ENCODE peak calls at places on chromosomes 3 and 15, in eight cellular contexts. N is uterus, T is gastrocnemius medialis, H is upper lobe of left lung, D is breast epithelium, W is heart left ventricle, X is NB4, R is sigmoid colon. O is an unnamed sample.

GRCh38 chr15:90219421-90220141 is 14.2 kb downstream of the CIB1 start:
- DNase-seq in N (peak), T (no peak), H (peak), D (no peak), W (no peak), X (peak), R (no peak), O (no peak)

GRCh38 chr3:111071257-111072015 is at the start of gene NECTIN3:
- DNase-seq in N (peak), T (peak), H (peak), D (peak), W (peak), X (no peak), R (peak), O (peak)

GRCh38 chr3:72123908-72124441 is 339.0 kb upstream of the PROK2 start:
- DNase-seq in N (peak), T (peak), H (peak), D (peak), W (peak), X (no peak), R (peak), O (peak)

GRCh38 chr15:39142500-39142899 is 438.4 kb upstream of the THBS1 start:
- DNase-seq in N (no peak), T (no peak), H (no peak), D (no peak), W (no peak), X (no peak), R (no peak), O (no peak)

GRCh38 chr3:70471464-70472342 is 159.3 kb upstream of the MDFIC2 start:
- DNase-seq in N (no peak), T (no peak), H (no peak), D (no peak), W (no peak), X (no peak), R (no peak), O (no peak)

GRCh38 chr15:72983812-72984211 is 68.5 kb upstream of the NEO1 start:
- DNase-seq in N (no peak), T (no peak), H (no peak), D (no peak), W (no peak), X (no peak), R (no peak), O (no peak)

GRCh38 chr15:46059921-46060565 is 425.2 kb downstream of the SQOR start:
- DNase-seq in N (peak), T (no peak), H (no peak), D (no peak), W (no peak), X (no peak), R (peak), O (no peak)

GRCh38 chr3:180913582-180914404 is 1.3 kb downstream of the FXR1 start:
- DNase-seq in N (no peak), T (no peak), H (no peak), D (no peak), W (no peak), X (no peak), R (no peak), O (no peak)

GRCh38 chr3:125602752-125603649 is 7.7 kb upstream of the OSBPL11 start:
- DNase-seq in N (no peak), T (no peak), H (peak), D (no peak), W (no peak), X (no peak), R (no peak), O (peak)

GRCh38 chr3:99084825-99085224 is 183.3 kb upstream of the DCBLD2 start:
- DNase-seq in N (no peak), T (no peak), H (no peak), D (no peak), W (no peak), X (no peak), R (no peak), O (no peak)

GRCh38 chr3:100269410-100270217 is 8.8 kb downstream of the TBC1D23 start:
- DNase-seq in N (no peak), T (no peak), H (no peak), D (no peak), W (no peak), X (peak), R (no peak), O (peak)

GRCh38 chr15:82768414-82769081 is 37.3 kb downstream of the FSD2 start:
- DNase-seq in N (no peak), T (peak), H (no peak), D (no peak), W (no peak), X (no peak), R (no peak), O (peak)

GRCh38 chr15:31352911-31353811 is 26.5 kb downstream of the KLF13 start:
- DNase-seq in N (peak), T (peak), H (peak), D (no peak), W (peak), X (peak), R (peak), O (no peak)

GRCh38 chr3:24060055-24060454 is 115.0 kb downstream of the NR1D2 start:
- DNase-seq in N (no peak), T (no peak), H (peak), D (peak), W (no peak), X (no peak), R (no peak), O (no peak)

GRCh38 chr3:196942915-196943277 is 568 bp upstream of the NCBP2 start:
- DNase-seq in N (no peak), T (no peak), H (peak), D (no peak), W (no peak), X (no peak), R (no peak), O (no peak)

GRCh38 chr15:64095795-64096485 is at the start of gene SNX1:
- DNase-seq in N (peak), T (peak), H (peak), D (peak), W (peak), X (peak), R (peak), O (peak)
- TF ChIP-seq POLR2A in N (peak), T (peak), H (peak), D (peak), W (no peak), X (peak), R (peak), O (peak)

DNA sequence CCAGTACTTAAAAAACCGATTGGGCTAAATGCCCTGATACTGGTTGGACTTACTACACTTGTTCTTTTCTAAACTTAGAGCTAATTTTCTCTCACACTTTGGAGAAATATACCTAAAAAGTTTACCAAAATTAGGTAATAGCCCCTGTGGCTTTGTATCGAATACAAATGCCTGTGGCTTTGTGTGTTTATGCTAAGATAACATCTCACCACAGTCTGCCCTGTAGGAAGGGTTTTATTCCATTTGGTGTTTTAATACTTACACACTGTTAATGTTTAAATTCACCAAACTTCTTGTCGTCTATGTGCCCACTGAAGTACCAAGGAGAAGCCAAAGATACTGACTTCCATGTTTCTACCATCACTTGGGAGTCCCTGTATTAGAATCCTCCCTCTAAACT is 66.4 kb downstream of the BCHE start:
- DNase-seq in N (no peak), T (no peak), H (no peak), D (no peak), W (no peak), X (no peak), R (no peak), O (no peak)
- TF ChIP-seq POLR2A in N (no peak), T (no peak), H (no peak), D (no peak), W (no peak), X (no peak), R (no peak), O (no peak)

GRCh38 chr3:178435575-178435974 is 100.7 kb upstream of the KCNMB2 start:
- DNase-seq in N (no peak), T (no peak), H (no peak), D (no peak), W (no peak), X (no peak), R (no peak), O (no peak)
- TF ChIP-seq POLR2A in N (no peak), T (no peak), H (no peak), D (no peak), W (no peak), X (no peak), R (no peak), O (no peak)

GRCh38 chr15:88911766-88912118 is 1.4 kb downstream of the MFGE8 start:
- DNase-seq in N (peak), T (peak), H (peak), D (no peak), W (no peak), X (no peak), R (peak), O (no peak)
- TF ChIP-seq POLR2A in N (no peak), T (peak), H (peak), D (no peak), W (peak), X (no peak), R (no peak), O (no peak)

GRCh38 chr15:77966540-77967290 is 110.8 kb downstream of the TBC1D2B start:
- DNase-seq in N (peak), T (no peak), H (no peak), D (no peak), W (no peak), X (peak), R (peak), O (no peak)
- TF ChIP-seq POLR2A in N (no peak), T (no peak), H (no peak), D (no peak), W (no peak), X (no peak), R (no peak), O (no peak)

DNA sequence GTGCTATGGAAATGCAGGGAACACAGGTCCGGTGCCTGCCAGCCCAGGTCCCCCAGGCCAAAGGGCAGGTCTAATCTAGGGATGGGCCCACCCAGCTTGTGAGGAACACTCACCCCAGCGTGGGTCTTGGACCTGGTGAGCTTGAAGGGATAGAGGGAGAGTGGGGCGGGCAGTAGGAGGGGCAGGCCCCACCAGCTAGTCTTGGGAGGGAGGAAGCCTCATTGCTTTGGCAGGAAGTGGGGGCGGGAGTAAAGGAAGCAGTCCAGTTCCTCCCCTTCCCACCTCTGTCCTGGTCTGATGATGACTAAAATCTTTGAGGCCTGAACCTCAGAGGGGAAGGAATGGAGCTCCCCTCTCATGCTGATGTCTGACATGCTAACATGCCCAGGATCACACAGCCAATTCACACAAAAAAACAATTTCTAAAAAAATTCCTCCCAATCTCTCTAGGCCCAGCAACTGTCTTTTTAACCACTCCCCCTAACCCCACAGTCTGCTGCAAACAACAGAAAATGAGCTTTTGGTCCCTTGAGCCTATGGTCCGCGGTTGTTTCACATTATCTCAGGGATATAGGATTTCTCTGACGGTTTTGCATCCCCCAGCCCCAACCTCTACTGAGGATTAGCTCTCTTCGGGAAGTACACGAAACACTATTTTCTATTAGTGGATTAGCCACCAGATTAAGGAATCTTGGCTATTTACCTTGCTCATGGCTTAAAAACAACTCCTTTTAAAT is 30.7 kb upstream of the DUSP7 start:
- DNase-seq in N (no peak), T (no peak), H (no peak), D (no peak), W (no peak), X (peak), R (no peak), O (no peak)
- TF ChIP-seq POLR2A in N (no peak), T (no peak), H (no peak), D (no peak), W (no peak), X (no peak), R (no peak), O (no peak)

GRCh38 chr15:92627014-92627413 is 28.6 kb downstream of the FAM174B start:
- DNase-seq in N (no peak), T (no peak), H (no peak), D (no peak), W (no peak), X (no peak), R (no peak), O (no peak)

GRCh38 chr15:92624401-92624991 is 31.1 kb downstream of the FAM174B start:
- DNase-seq in N (peak), T (no peak), H (no peak), D (peak), W (peak), X (no peak), R (peak), O (no peak)

GRCh38 chr15:92625297-92625980 is 30.1 kb downstream of the FAM174B start:
- DNase-seq in N (no peak), T (no peak), H (no peak), D (no peak), W (no peak), X (no peak), R (no peak), O (no peak)

GRCh38 chr15:92621972-92622533 is 33.5 kb downstream of the FAM174B start:
- DNase-seq in N (no peak), T (no peak), H (no peak), D (no peak), W (no peak), X (no peak), R (peak), O (no peak)

DNA sequence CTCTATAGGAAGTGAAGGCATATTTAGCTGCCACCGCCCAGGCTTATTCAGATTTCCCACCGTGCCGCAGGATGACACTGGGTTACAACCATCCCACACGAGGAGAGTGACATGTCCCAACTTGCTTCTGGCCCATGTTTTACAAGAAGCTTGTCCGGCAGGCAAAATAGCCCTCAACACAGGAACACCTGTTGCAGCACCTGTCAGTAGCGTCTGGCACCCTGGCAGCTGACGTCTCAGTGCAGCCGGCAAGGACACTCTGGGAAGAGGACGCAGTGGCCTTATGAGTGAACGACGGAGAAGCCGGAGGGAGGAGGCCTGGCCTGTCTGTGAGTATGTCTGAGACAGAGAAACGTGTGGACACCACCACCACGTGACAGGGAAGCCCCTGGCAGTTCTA is 32.1 kb downstream of the FAM174B start:
- DNase-seq in N (no peak), T (peak), H (no peak), D (no peak), W (no peak), X (no peak), R (peak), O (no peak)
- TF ChIP-seq POLR2A in N (no peak), T (peak), H (no peak), D (no peak), W (no peak), X (no peak), R (no peak), O (no peak)

GRCh38 chr3:186216903-186217819 is 108.3 kb upstream of the ETV5 start:
- DNase-seq in N (no peak), T (no peak), H (no peak), D (no peak), W (no peak), X (no peak), R (no peak), O (peak)

GRCh38 chr3:186218423-186218822 is 109.5 kb upstream of the ETV5 start:
- DNase-seq in N (no peak), T (no peak), H (no peak), D (no peak), W (no peak), X (no peak), R (no peak), O (no peak)

GRCh38 chr3:186219211-186219638 is 110.3 kb upstream of the ETV5 start:
- DNase-seq in N (no peak), T (peak), H (no peak), D (peak), W (peak), X (no peak), R (no peak), O (no peak)

GRCh38 chr3:186220365-186220764 is 111.5 kb upstream of the ETV5 start:
- DNase-seq in N (no peak), T (no peak), H (no peak), D (no peak), W (no peak), X (no peak), R (no peak), O (peak)

GRCh38 chr3:186217820-186218164 is 108.9 kb upstream of the ETV5 start:
- DNase-seq in N (no peak), T (no peak), H (no peak), D (no peak), W (no peak), X (no peak), R (no peak), O (no peak)
- TF ChIP-seq POLR2A in N (no peak), T (no peak), H (no peak), D (no peak), W (no peak), X (no peak), R (no peak), O (no peak)

O was measured in H54.